ENCODE peak calls at places on chromosomes 5 and 9, in eight cellular contexts. One of them, this sample, is unnamed.

GRCh38 chr5:177446184-177447065 is at the start of gene PRR7:
- DNase-seq in PC-9: no peak
- DNase-seq in fibroblast of pulmonary artery: peak
- DNase-seq in heart left ventricle: no peak
- DNase-seq in esophagus squamous epithelium: no peak
- DNase-seq in upper lobe of right lung: peak
- DNase-seq in AG10803: peak
- DNase-seq in ovary: peak
- DNase-seq in this sample: peak

GRCh38 chr5:80665057-80665456 is 10.3 kb upstream of the DHFR start:
- DNase-seq in AG10803: no peak
- DNase-seq in heart left ventricle: no peak
- DNase-seq in esophagus squamous epithelium: no peak
- DNase-seq in ovary: no peak
- DNase-seq in upper lobe of right lung: no peak
- DNase-seq in fibroblast of pulmonary artery: no peak
- DNase-seq in PC-9: no peak
- DNase-seq in this sample: no peak

GRCh38 chr5:131262953-131263541 is 806 bp upstream of the CDC42SE2 start:
- DNase-seq in ovary: no peak
- DNase-seq in PC-9: no peak
- DNase-seq in heart left ventricle: no peak
- DNase-seq in fibroblast of pulmonary artery: peak
- DNase-seq in esophagus squamous epithelium: no peak
- DNase-seq in upper lobe of right lung: no peak
- DNase-seq in AG10803: no peak
- DNase-seq in this sample: no peak

GRCh38 chr5:40165789-40166728 is 513.7 kb upstream of the PTGER4 start:
- DNase-seq in PC-9: no peak
- DNase-seq in esophagus squamous epithelium: no peak
- DNase-seq in AG10803: peak
- DNase-seq in fibroblast of pulmonary artery: peak
- DNase-seq in ovary: no peak
- DNase-seq in upper lobe of right lung: no peak
- DNase-seq in heart left ventricle: no peak
- DNase-seq in this sample: no peak

GRCh38 chr9:36436909-36437308 is 36.8 kb upstream of the RNF38 start:
- DNase-seq in AG10803: peak
- DNase-seq in heart left ventricle: peak
- DNase-seq in ovary: no peak
- DNase-seq in esophagus squamous epithelium: no peak
- DNase-seq in PC-9: no peak
- DNase-seq in upper lobe of right lung: peak
- DNase-seq in fibroblast of pulmonary artery: peak
- DNase-seq in this sample: no peak

GRCh38 chr9:86713456-86713855 is 233.8 kb downstream of the GAS1 start:
- DNase-seq in AG10803: peak
- DNase-seq in esophagus squamous epithelium: no peak
- DNase-seq in fibroblast of pulmonary artery: peak
- DNase-seq in heart left ventricle: no peak
- DNase-seq in upper lobe of right lung: no peak
- DNase-seq in PC-9: peak
- DNase-seq in ovary: no peak
- DNase-seq in this sample: no peak

GRCh38 chr5:5198111-5198510 is 58.0 kb downstream of the ADAMTS16 start:
- DNase-seq in upper lobe of right lung: no peak
- DNase-seq in PC-9: no peak
- DNase-seq in AG10803: no peak
- DNase-seq in heart left ventricle: no peak
- DNase-seq in ovary: no peak
- DNase-seq in esophagus squamous epithelium: no peak
- DNase-seq in fibroblast of pulmonary artery: no peak
- DNase-seq in this sample: no peak

GRCh38 chr5:147751-148150 is 43.5 kb upstream of the LRRC14B start:
- DNase-seq in upper lobe of right lung: no peak
- DNase-seq in heart left ventricle: no peak
- DNase-seq in ovary: no peak
- DNase-seq in PC-9: no peak
- DNase-seq in AG10803: no peak
- DNase-seq in fibroblast of pulmonary artery: no peak
- DNase-seq in esophagus squamous epithelium: no peak
- DNase-seq in this sample: no peak

GRCh38 chr5:44099643-44100042 is 289.6 kb downstream of the FGF10 start:
- DNase-seq in upper lobe of right lung: no peak
- DNase-seq in heart left ventricle: no peak
- DNase-seq in ovary: no peak
- DNase-seq in fibroblast of pulmonary artery: no peak
- DNase-seq in esophagus squamous epithelium: no peak
- DNase-seq in PC-9: no peak
- DNase-seq in AG10803: no peak
- DNase-seq in this sample: no peak

GRCh38 chr5:72347801-72348305 is 27.7 kb downstream of the PTCD2 start:
- DNase-seq in upper lobe of right lung: no peak
- DNase-seq in fibroblast of pulmonary artery: peak
- DNase-seq in PC-9: peak
- DNase-seq in heart left ventricle: no peak
- DNase-seq in ovary: no peak
- DNase-seq in AG10803: peak
- DNase-seq in esophagus squamous epithelium: no peak
- DNase-seq in this sample: no peak

GRCh38 chr9:91816356-91816755 is 133.7 kb downstream of the ROR2 start:
- DNase-seq in fibroblast of pulmonary artery: no peak
- DNase-seq in esophagus squamous epithelium: no peak
- DNase-seq in PC-9: no peak
- DNase-seq in ovary: no peak
- DNase-seq in upper lobe of right lung: no peak
- DNase-seq in heart left ventricle: no peak
- DNase-seq in AG10803: no peak
- DNase-seq in this sample: no peak

GRCh38 chr5:17180957-17181723 is 36.3 kb upstream of the BASP1 start:
- DNase-seq in upper lobe of right lung: no peak
- DNase-seq in AG10803: peak
- DNase-seq in fibroblast of pulmonary artery: peak
- DNase-seq in esophagus squamous epithelium: no peak
- DNase-seq in heart left ventricle: no peak
- DNase-seq in PC-9: peak
- DNase-seq in ovary: no peak
- DNase-seq in this sample: no peak

GRCh38 chr5:154396128-154396527 is 49.7 kb upstream of the SAP30L start:
- DNase-seq in PC-9: no peak
- DNase-seq in upper lobe of right lung: no peak
- DNase-seq in ovary: no peak
- DNase-seq in esophagus squamous epithelium: no peak
- DNase-seq in fibroblast of pulmonary artery: no peak
- DNase-seq in AG10803: no peak
- DNase-seq in heart left ventricle: no peak
- DNase-seq in this sample: no peak

GRCh38 chr5:103428923-103429322 is 133.7 kb downstream of the NUDT12 start:
- DNase-seq in AG10803: no peak
- DNase-seq in PC-9: no peak
- DNase-seq in ovary: no peak
- DNase-seq in upper lobe of right lung: no peak
- DNase-seq in fibroblast of pulmonary artery: no peak
- DNase-seq in esophagus squamous epithelium: no peak
- DNase-seq in heart left ventricle: no peak
- DNase-seq in this sample: no peak

GRCh38 chr5:150428106-150428876 is 15.6 kb upstream of the CD74 start:
- DNase-seq in PC-9: no peak
- DNase-seq in ovary: peak
- DNase-seq in upper lobe of right lung: peak
- DNase-seq in fibroblast of pulmonary artery: peak
- DNase-seq in AG10803: no peak
- DNase-seq in heart left ventricle: peak
- DNase-seq in esophagus squamous epithelium: no peak
- DNase-seq in this sample: peak

GRCh38 chr5:54611290-54611951 is 93.9 kb downstream of the SNX18 start:
- DNase-seq in fibroblast of pulmonary artery: no peak
- DNase-seq in esophagus squamous epithelium: no peak
- DNase-seq in ovary: no peak
- DNase-seq in upper lobe of right lung: no peak
- DNase-seq in heart left ventricle: no peak
- DNase-seq in PC-9: no peak
- DNase-seq in AG10803: peak
- DNase-seq in this sample: no peak

GRCh38 chr5:146528232-146528631 is 12.2 kb upstream of the GPR151 start:
- DNase-seq in ovary: no peak
- DNase-seq in PC-9: no peak
- DNase-seq in fibroblast of pulmonary artery: peak
- DNase-seq in upper lobe of right lung: no peak
- DNase-seq in esophagus squamous epithelium: no peak
- DNase-seq in heart left ventricle: no peak
- DNase-seq in AG10803: no peak
- DNase-seq in this sample: no peak

GRCh38 chr9:36074870-36075532 is 38.3 kb downstream of the RECK start:
- DNase-seq in AG10803: peak
- DNase-seq in PC-9: no peak
- DNase-seq in heart left ventricle: peak
- DNase-seq in esophagus squamous epithelium: peak
- DNase-seq in fibroblast of pulmonary artery: peak
- DNase-seq in ovary: peak
- DNase-seq in upper lobe of right lung: peak
- DNase-seq in this sample: peak

GRCh38 chr5:151092750-151093149 is 11.9 kb upstream of the TNIP1 start:
- DNase-seq in heart left ventricle: no peak
- DNase-seq in AG10803: peak
- DNase-seq in upper lobe of right lung: no peak
- DNase-seq in fibroblast of pulmonary artery: peak
- DNase-seq in PC-9: peak
- DNase-seq in ovary: no peak
- DNase-seq in esophagus squamous epithelium: no peak
- DNase-seq in this sample: no peak

GRCh38 chr5:34459908-34460307 is 196.2 kb upstream of the RAI14 start:
- DNase-seq in PC-9: peak
- DNase-seq in upper lobe of right lung: no peak
- DNase-seq in AG10803: no peak
- DNase-seq in fibroblast of pulmonary artery: no peak
- DNase-seq in heart left ventricle: no peak
- DNase-seq in esophagus squamous epithelium: no peak
- DNase-seq in ovary: no peak
- DNase-seq in this sample: no peak

GRCh38 chr5:179195561-179196419 is 135.6 kb downstream of the ZNF354C start:
- DNase-seq in AG10803: peak
- DNase-seq in ovary: no peak
- DNase-seq in PC-9: no peak
- DNase-seq in esophagus squamous epithelium: no peak
- DNase-seq in upper lobe of right lung: peak
- DNase-seq in heart left ventricle: peak
- DNase-seq in fibroblast of pulmonary artery: no peak
- DNase-seq in this sample: no peak

GRCh38 chr5:141883184-141883947 is 5.2 kb upstream of the PCDH1 start:
- DNase-seq in PC-9: no peak
- DNase-seq in ovary: peak
- DNase-seq in fibroblast of pulmonary artery: peak
- DNase-seq in upper lobe of right lung: peak
- DNase-seq in esophagus squamous epithelium: no peak
- DNase-seq in heart left ventricle: peak
- DNase-seq in AG10803: peak
- DNase-seq in this sample: no peak

GRCh38 chr5:158414780-158415179 is 555.8 kb upstream of the CLINT1 start:
- DNase-seq in heart left ventricle: no peak
- DNase-seq in esophagus squamous epithelium: no peak
- DNase-seq in upper lobe of right lung: no peak
- DNase-seq in fibroblast of pulmonary artery: peak
- DNase-seq in ovary: no peak
- DNase-seq in PC-9: no peak
- DNase-seq in AG10803: peak
- DNase-seq in this sample: no peak

GRCh38 chr9:122225323-122226141 is 3.2 kb downstream of the LHX6 start:
- DNase-seq in AG10803: no peak
- DNase-seq in PC-9: no peak
- DNase-seq in fibroblast of pulmonary artery: no peak
- DNase-seq in ovary: no peak
- DNase-seq in upper lobe of right lung: no peak
- DNase-seq in esophagus squamous epithelium: no peak
- DNase-seq in heart left ventricle: no peak
- DNase-seq in this sample: no peak
- H3K4me3 ChIP-seq in AG10803: no peak
- H3K4me3 ChIP-seq in PC-9: no peak
- H3K4me3 ChIP-seq in fibroblast of pulmonary artery: no peak
- H3K4me3 ChIP-seq in ovary: no peak
- H3K4me3 ChIP-seq in upper lobe of right lung: no peak
- H3K4me3 ChIP-seq in esophagus squamous epithelium: peak
- H3K4me3 ChIP-seq in heart left ventricle: peak
- H3K4me3 ChIP-seq in this sample: no peak

GRCh38 chr9:114198249-114199040 is 43.1 kb downstream of the COL27A1 start:
- DNase-seq in ovary: no peak
- DNase-seq in upper lobe of right lung: no peak
- DNase-seq in PC-9: no peak
- DNase-seq in esophagus squamous epithelium: no peak
- DNase-seq in AG10803: no peak
- DNase-seq in fibroblast of pulmonary artery: no peak
- DNase-seq in heart left ventricle: no peak
- DNase-seq in this sample: no peak
- TF ChIP-seq CTCF in ovary: no peak
- TF ChIP-seq CTCF in upper lobe of right lung: no peak
- TF ChIP-seq CTCF in PC-9: no peak
- TF ChIP-seq CTCF in esophagus squamous epithelium: no peak
- TF ChIP-seq CTCF in AG10803: no peak
- TF ChIP-seq CTCF in fibroblast of pulmonary artery: no peak
- TF ChIP-seq CTCF in heart left ventricle: no peak
- TF ChIP-seq CTCF in this sample: no peak

DNA sequence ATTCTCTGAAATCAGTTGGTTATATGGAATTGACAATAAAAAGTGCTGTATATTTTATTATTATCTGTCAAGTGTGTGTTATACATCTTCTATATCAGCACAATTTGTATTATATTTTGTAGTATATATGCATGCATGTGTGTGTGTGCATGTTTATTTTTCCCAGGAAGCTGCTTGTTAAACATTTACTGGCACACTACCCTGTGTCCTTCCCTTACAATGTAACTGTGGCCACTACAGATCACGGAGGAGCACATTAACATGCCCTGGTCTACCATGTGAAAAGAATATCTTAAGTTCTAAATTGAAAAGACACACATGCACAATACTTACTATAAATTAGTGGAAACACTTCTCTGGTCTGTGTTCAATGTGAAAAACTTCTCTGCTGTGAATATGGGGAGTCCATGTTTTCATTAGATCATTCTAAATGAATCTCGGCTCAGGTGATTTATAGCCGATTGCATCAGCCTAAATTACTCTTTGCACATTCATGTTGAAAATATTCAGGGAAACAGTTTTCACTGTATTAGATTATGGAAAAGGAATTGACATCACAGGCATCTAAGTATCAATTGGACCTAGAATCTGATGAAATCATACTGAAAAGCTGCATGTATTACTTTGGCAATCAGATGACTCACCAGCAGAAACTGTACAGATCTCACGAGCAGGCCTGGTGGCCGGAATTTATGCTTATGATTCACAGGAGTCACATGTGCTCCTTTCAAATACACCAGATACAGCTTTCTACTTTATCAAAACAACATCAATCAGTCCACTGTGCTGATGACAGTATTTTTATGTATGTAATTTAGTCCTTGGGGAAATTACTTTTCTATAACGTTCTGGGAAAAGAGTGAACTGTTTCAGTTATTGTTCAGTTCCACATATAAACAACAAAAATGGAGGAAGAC is 39.4 kb downstream of the LURAP1L start:
- DNase-seq in esophagus squamous epithelium: no peak
- DNase-seq in AG10803: peak
- DNase-seq in PC-9: peak
- DNase-seq in fibroblast of pulmonary artery: peak
- DNase-seq in heart left ventricle: peak
- DNase-seq in ovary: peak
- DNase-seq in upper lobe of right lung: no peak
- DNase-seq in this sample: no peak
- H3K4me3 ChIP-seq in esophagus squamous epithelium: peak
- H3K4me3 ChIP-seq in AG10803: peak
- H3K4me3 ChIP-seq in PC-9: peak
- H3K4me3 ChIP-seq in fibroblast of pulmonary artery: peak
- H3K4me3 ChIP-seq in heart left ventricle: no peak
- H3K4me3 ChIP-seq in ovary: no peak
- H3K4me3 ChIP-seq in upper lobe of right lung: no peak
- H3K4me3 ChIP-seq in this sample: no peak

GRCh38 chr5:31479706-31480105 is 52.2 kb downstream of the DROSHA start:
- DNase-seq in ovary: no peak
- DNase-seq in fibroblast of pulmonary artery: no peak
- DNase-seq in heart left ventricle: no peak
- DNase-seq in upper lobe of right lung: no peak
- DNase-seq in esophagus squamous epithelium: no peak
- DNase-seq in PC-9: no peak
- DNase-seq in AG10803: no peak
- DNase-seq in this sample: no peak
- TF ChIP-seq CTCF in ovary: no peak
- TF ChIP-seq CTCF in fibroblast of pulmonary artery: no peak
- TF ChIP-seq CTCF in heart left ventricle: no peak
- TF ChIP-seq CTCF in upper lobe of right lung: no peak
- TF ChIP-seq CTCF in esophagus squamous epithelium: no peak
- TF ChIP-seq CTCF in PC-9: no peak
- TF ChIP-seq CTCF in AG10803: no peak
- TF ChIP-seq CTCF in this sample: no peak